ENCODE peak calls at places on chromosomes 6 and 20, in four cellular contexts. U is colonic mucosa; M is effector CD8-positive, alpha-beta T cell; E is HT1080. V is an unnamed sample.

GRCh38 chr20:52682271-52682670 is 289.9 kb upstream of the TSHZ2 start:
- DNase-seq in U (no peak), M (no peak), E (no peak), V (no peak)

GRCh38 chr6:105943514-105943913 is 142.6 kb upstream of the PRDM1 start:
- DNase-seq in U (no peak), M (no peak), E (no peak), V (no peak)

GRCh38 chr6:10237284-10238043 is 177.4 kb downstream of the TFAP2A start:
- DNase-seq in U (no peak), M (no peak), E (peak), V (no peak)

GRCh38 chr6:12485837-12486236 is 195.7 kb downstream of the EDN1 start:
- DNase-seq in U (no peak), M (no peak), E (no peak), V (no peak)

GRCh38 chr6:142218441-142218840 is 71.4 kb downstream of the VTA1 start:
- DNase-seq in U (no peak), M (no peak), E (no peak), V (no peak)

GRCh38 chr20:24743641-24744040 is 205.4 kb upstream of the CST7 start:
- DNase-seq in U (no peak), M (no peak), E (no peak), V (no peak)

GRCh38 chr6:166672146-166672545 is 45.1 kb upstream of the RPS6KA2 start:
- DNase-seq in U (no peak), M (no peak), E (no peak), V (no peak)

GRCh38 chr6:147161974-147162495 is 42.2 kb upstream of the STXBP5 start:
- DNase-seq in U (peak), M (no peak), E (peak), V (no peak)

GRCh38 chr6:44627879-44628271 is 240.4 kb downstream of the CDC5L start:
- DNase-seq in U (no peak), M (no peak), E (no peak), V (no peak)

GRCh38 chr20:24332956-24333355 is 136.5 kb upstream of the SYNDIG1 start:
- DNase-seq in U (no peak), M (no peak), E (no peak), V (no peak)

GRCh38 chr6:36131517-36132220 is 1.4 kb downstream of the MAPK13 start:
- DNase-seq in U (peak), M (no peak), E (peak), V (peak)

GRCh38 chr6:152380351-152380767 is 256.8 kb downstream of the SYNE1 start:
- DNase-seq in U (no peak), M (no peak), E (peak), V (no peak)

GRCh38 chr20:3084283-3084985 is at the start of gene AVP:
- DNase-seq in U (no peak), M (no peak), E (no peak), V (no peak)

GRCh38 chr20:50585678-50586077 is 75.5 kb downstream of the PTPN1 start:
- DNase-seq in U (no peak), M (no peak), E (no peak), V (peak)

GRCh38 chr6:4371207-4371921 is 236.0 kb upstream of the ECI2 start:
- DNase-seq in U (no peak), M (no peak), E (peak), V (peak)

GRCh38 chr6:17098007-17098406 is 3.8 kb upstream of the STMND1 start:
- DNase-seq in U (no peak), M (no peak), E (no peak), V (no peak)

GRCh38 chr6:165443462-165443861 is 134.1 kb upstream of the C6orf118 start:
- DNase-seq in U (no peak), M (no peak), E (no peak), V (no peak)

GRCh38 chr6:88631830-88632229 is 331.6 kb downstream of the RNGTT start:
- DNase-seq in U (no peak), M (no peak), E (no peak), V (no peak)

GRCh38 chr6:153150767-153151440 is 19.8 kb upstream of the RGS17 start:
- DNase-seq in U (no peak), M (no peak), E (no peak), V (no peak)

GRCh38 chr6:42791706-42792320 is 10.0 kb downstream of the BICRAL start:
- DNase-seq in U (no peak), M (no peak), E (no peak), V (no peak)

GRCh38 chr20:6994452-6994851 is 227.0 kb downstream of the BMP2 start:
- DNase-seq in U (no peak), M (no peak), E (peak), V (no peak)

GRCh38 chr20:44728835-44729342 is 13.7 kb downstream of the CCN5 start:
- DNase-seq in U (no peak), M (no peak), E (peak), V (peak)

GRCh38 chr6:161940519-161940918 is 666.7 kb upstream of the AGPAT4 start:
- DNase-seq in U (no peak), M (no peak), E (no peak), V (no peak)

GRCh38 chr6:149473080-149474052 is 11.4 kb downstream of the ZC3H12D start:
- DNase-seq in U (peak), M (no peak), E (peak), V (no peak)

GRCh38 chr6:29005183-29005885 is at the start of gene ZNF311:
- DNase-seq in U (peak), M (no peak), E (peak), V (peak)

GRCh38 chr6:167140589-167141474 is 16.9 kb downstream of the GPR31 start:
- DNase-seq in U (no peak), M (no peak), E (peak), V (no peak)

V was measured in kidney.